ENCODE peak calls at places on chromosomes 6 and 20, in four cellular contexts. G is ovary, U is lower lobe of right lung, J is right atrium auricular region. B is an unnamed sample. For H3K9me3, the result is how much of the 10 kb centered on the place peaks cover.

GRCh38 chr20:23397961-23398360 is 23.3 kb downstream of the NAPB start:
- DNase-seq in U (no peak), J (no peak), G (no peak), B (no peak)

GRCh38 chr20:58611236-58612020 is 39.7 kb upstream of the STX16 start:
- DNase-seq in J (no peak), U (no peak), G (no peak), B (no peak)

GRCh38 chr6:3232017-3232838 is 4.8 kb upstream of the TUBB2B start:
- DNase-seq in U (no peak), J (no peak), G (no peak), B (peak)

GRCh38 chr20:12180107-12180661 is 262.5 kb downstream of the BTBD3 start:
- DNase-seq in U (no peak), G (no peak), J (no peak), B (no peak)

GRCh38 chr6:41504526-41505021 is 41.6 kb upstream of the FOXP4 start:
- DNase-seq in J (no peak), U (no peak), G (no peak), B (no peak)

GRCh38 chr6:21999012-21999528 is 297.8 kb downstream of the PRL start:
- DNase-seq in G (no peak), J (no peak), U (no peak), B (peak)

GRCh38 chr20:57547250-57547649 is 13.7 kb upstream of the PCK1 start:
- DNase-seq in J (no peak), G (no peak), U (no peak), B (no peak)

GRCh38 chr6:134342211-134342610 is 24.3 kb upstream of the SGK1 start:
- DNase-seq in J (peak), G (no peak), U (no peak), B (no peak)

GRCh38 chr6:5085638-5086293 is 625 bp downstream of the PPP1R3G start:
- DNase-seq in G (peak), J (no peak), U (no peak), B (peak)

GRCh38 chr20:21149344-21149743 is 23.5 kb downstream of the KIZ start:
- DNase-seq in G (no peak), U (no peak), J (no peak), B (no peak)

GRCh38 chr6:18352842-18353241 is 34.3 kb upstream of the RNF144B start:
- DNase-seq in U (no peak), G (no peak), J (no peak), B (no peak)

GRCh38 chr6:13152804-13153203 is 175.5 kb downstream of the TBC1D7 start:
- DNase-seq in G (no peak), J (no peak), U (no peak), B (no peak)

GRCh38 chr6:137233561-137234504 is 14.6 kb upstream of the IFNGR1 start:
- DNase-seq in G (no peak), J (no peak), U (no peak), B (no peak)

GRCh38 chr6:4446982-4447381 is 311.6 kb upstream of the ECI2 start:
- DNase-seq in U (no peak), G (no peak), J (no peak), B (no peak)

GRCh38 chr6:111832833-111833418 is 40.3 kb downstream of the FYN start:
- DNase-seq in U (no peak), J (no peak), G (no peak), B (no peak)

GRCh38 chr6:106688177-106688951 is 59.0 kb downstream of the QRSL1 start:
- DNase-seq in U (no peak), J (no peak), G (no peak), B (no peak)

GRCh38 chr6:89148016-89148750 is 2.3 kb downstream of the PM20D2 start:
- DNase-seq in G (no peak), J (no peak), U (no peak), B (no peak)

GRCh38 chr20:20487811-20488210 is 119.9 kb downstream of the INSM1 start:
- DNase-seq in J (no peak), U (no peak), G (no peak), B (no peak)

GRCh38 chr20:17895641-17896246 is 72.8 kb downstream of the SNX5 start:
- DNase-seq in J (peak), G (peak), U (peak), B (no peak)

GRCh38 chr20:37393863-37394542 is 48.1 kb downstream of the SRC start:
- DNase-seq in G (no peak), U (no peak), J (no peak), B (peak)

GRCh38 chr6:16344756-16345155 is 106.4 kb downstream of the GMPR start:
- DNase-seq in G (no peak), J (no peak), U (no peak), B (no peak)

GRCh38 chr6:143361536-143362191 is 88.8 kb downstream of the ADAT2 start:
- DNase-seq in G (no peak), U (no peak), J (no peak), B (no peak)

GRCh38 chr6:41734666-41735426 is 562 bp downstream of the TFEB start:
- DNase-seq in J (peak), G (peak), U (peak), B (peak)

GRCh38 chr6:101770116-101770515 is 376.6 kb downstream of the GRIK2 start:
- DNase-seq in G (no peak), J (no peak), U (no peak), B (no peak)

GRCh38 chr6:44649365-44650025 is 262.0 kb downstream of the CDC5L start:
- DNase-seq in G (no peak), U (no peak), J (no peak), B (no peak)

GRCh38 chr6:13589801-13590200 is 15.4 kb downstream of the SIRT5 start:
- DNase-seq in U (no peak), G (no peak), J (no peak), B (no peak)

GRCh38 chr20:62197321-62197720 is 14.5 kb downstream of the MTG2 start:
- DNase-seq in J (no peak), U (peak), G (peak), B (no peak)

GRCh38 chr20:2006452-2007381 is 12.9 kb upstream of the PDYN start:
- DNase-seq in U (no peak), J (no peak), G (no peak), B (peak)

GRCh38 chr20:4217349-4217761 is 202.0 kb upstream of the RNF24 start:
- DNase-seq in U (no peak), J (no peak), G (no peak), B (no peak)

GRCh38 chr6:134238006-134238405 is 79.9 kb downstream of the SGK1 start:
- DNase-seq in G (no peak), U (no peak), J (no peak), B (no peak)

GRCh38 chr6:90790696-90791095 is 203.8 kb upstream of the MAP3K7 start:
- DNase-seq in J (no peak), G (no peak), U (no peak), B (no peak)

GRCh38 chr6:51077967-51078518 is 259.4 kb downstream of the TFAP2B start:
- DNase-seq in U (no peak), G (no peak), J (no peak), B (peak)

GRCh38 chr6:6689413-6690143 is 101.1 kb downstream of the LY86 start:
- DNase-seq in G (no peak), U (no peak), J (no peak), B (no peak)

GRCh38 chr6:136317023-136317649 is 27.5 kb upstream of the BCLAF1 start:
- DNase-seq in J (no peak), G (no peak), U (no peak), B (peak)

GRCh38 chr6:129929433-129929832 is 68.3 kb upstream of the TMEM244 start:
- DNase-seq in U (no peak), G (no peak), J (no peak), B (no peak)

GRCh38 chr6:145139451-145139850 is 595.9 kb downstream of the EPM2A start:
- DNase-seq in G (no peak), J (no peak), U (peak), B (no peak)

GRCh38 chr6:15234068-15234758 is 11.7 kb upstream of the JARID2 start:
- DNase-seq in U (no peak), J (no peak), G (no peak), B (no peak)

GRCh38 chr20:24034820-24035219 is 46.2 kb upstream of the GGTLC1 start:
- DNase-seq in G (no peak), J (no peak), U (no peak), B (no peak)

GRCh38 chr6:81995548-81996289 is 243.2 kb upstream of the TENT5A start:
- DNase-seq in J (no peak), G (no peak), U (no peak), B (no peak)

GRCh38 chr6:45688180-45688579 is 310.4 kb upstream of the SUPT3H start:
- DNase-seq in G (no peak), U (no peak), J (no peak), B (no peak)

GRCh38 chr6:45685076-45685475 is 307.3 kb upstream of the SUPT3H start:
- DNase-seq in U (no peak), G (no peak), J (no peak), B (no peak)

GRCh38 chr6:45687570-45687969 is 309.8 kb upstream of the SUPT3H start:
- DNase-seq in U (no peak), G (no peak), J (no peak), B (no peak)

GRCh38 chr6:45684476-45684875 is 306.7 kb upstream of the SUPT3H start:
- DNase-seq in U (no peak), G (no peak), J (no peak), B (no peak)

DNA sequence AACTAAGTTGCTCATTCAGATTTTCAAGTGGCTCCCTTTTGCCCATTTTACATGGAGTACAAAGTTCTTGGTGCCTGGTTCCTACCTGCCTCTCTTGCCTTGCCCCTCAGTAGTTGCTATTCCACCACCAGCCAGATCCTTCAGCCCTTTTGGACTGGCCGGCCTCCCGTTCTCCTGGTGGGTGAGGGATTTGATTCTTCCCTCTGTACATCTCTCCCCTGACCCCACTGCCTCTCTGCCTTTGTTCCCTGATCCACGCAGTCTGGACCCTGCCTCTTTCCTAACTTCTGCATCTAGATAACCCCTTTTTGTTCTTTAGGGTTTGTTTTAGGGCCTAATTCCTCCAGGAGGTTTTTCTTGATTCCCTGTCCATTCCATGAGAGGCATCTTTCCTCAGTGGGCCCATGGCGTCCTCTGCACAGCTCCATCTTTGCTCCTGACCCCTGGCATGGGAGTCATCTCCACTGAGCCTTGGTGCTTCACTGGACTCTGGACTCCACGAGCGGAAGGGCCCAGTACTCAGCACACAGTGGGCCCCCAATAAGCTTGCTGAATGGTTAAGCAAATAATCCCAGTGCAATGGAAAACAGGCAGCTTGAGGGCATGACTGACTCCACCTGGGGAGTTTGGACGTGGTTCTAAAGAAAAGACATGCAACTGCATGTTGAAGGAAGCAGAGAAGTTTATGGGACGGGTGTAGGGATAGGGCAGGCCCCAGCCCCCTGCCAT is 309.3 kb upstream of the SUPT3H start:
- DNase-seq in G (no peak), J (no peak), U (no peak), B (no peak)
- H3K4me3 ChIP-seq in G (no peak), J (no peak), U (no peak), B (no peak)

GRCh38 chr20:32578840-32579239 is 6.3 kb downstream of the NOL4L start:
- DNase-seq in J (no peak), U (no peak), G (no peak), B (no peak)

GRCh38 chr20:32576560-32576959 is 8.6 kb downstream of the NOL4L start:
- DNase-seq in J (no peak), U (no peak), G (no peak), B (no peak)

GRCh38 chr20:32577657-32578056 is 7.5 kb downstream of the NOL4L start:
- DNase-seq in U (no peak), J (no peak), G (no peak), B (no peak)

GRCh38 chr20:32575805-32576204 is 9.3 kb downstream of the NOL4L start:
- DNase-seq in J (no peak), G (no peak), U (no peak), B (no peak)

GRCh38 chr20:32577023-32577422 is 8.1 kb downstream of the NOL4L start:
- DNase-seq in J (no peak), G (no peak), U (no peak), B (no peak)
- TF ChIP-seq CTCF in J (no peak), G (no peak), U (no peak), B (peak)

GRCh38 chr6:37273697-37274096 is 15.8 kb upstream of the TMEM217 start:
- DNase-seq in J (no peak), G (no peak), U (no peak), B (no peak)
- H3K9me3 ChIP-seq in J (under half), G (under half), U (under half), B (under half)

DNA sequence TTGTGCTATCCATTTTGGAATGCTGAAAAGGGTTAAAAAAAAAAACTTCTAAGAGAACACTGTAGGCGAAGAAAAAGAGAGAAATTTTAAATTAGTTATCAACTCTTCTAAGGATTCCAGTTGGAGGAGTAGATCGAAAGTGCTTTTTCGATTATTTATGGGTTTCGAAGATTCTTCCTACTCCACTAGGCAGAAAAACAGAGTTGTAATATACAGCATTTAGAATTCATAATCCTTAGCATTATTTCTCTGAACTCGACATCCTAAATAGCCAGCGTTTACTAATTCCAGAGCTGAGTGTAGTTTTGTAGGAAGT is 811 bp upstream of the RNF217 start:
- DNase-seq in U (no peak), G (no peak), J (no peak), B (no peak)
- H3K4me3 ChIP-seq in U (peak), G (peak), J (peak), B (peak)

GRCh38 chr6:54619102-54619501 is 227.5 kb upstream of the FAM83B start:
- DNase-seq in U (no peak), J (no peak), G (no peak), B (no peak)

GRCh38 chr6:54624216-54624615 is 222.4 kb upstream of the FAM83B start:
- DNase-seq in J (no peak), U (no peak), G (no peak), B (no peak)

GRCh38 chr6:54618597-54618996 is 228.0 kb upstream of the FAM83B start:
- DNase-seq in G (no peak), U (no peak), J (no peak), B (no peak)

GRCh38 chr6:54624779-54625178 is 221.8 kb upstream of the FAM83B start:
- DNase-seq in U (no peak), G (no peak), J (no peak), B (no peak)

DNA sequence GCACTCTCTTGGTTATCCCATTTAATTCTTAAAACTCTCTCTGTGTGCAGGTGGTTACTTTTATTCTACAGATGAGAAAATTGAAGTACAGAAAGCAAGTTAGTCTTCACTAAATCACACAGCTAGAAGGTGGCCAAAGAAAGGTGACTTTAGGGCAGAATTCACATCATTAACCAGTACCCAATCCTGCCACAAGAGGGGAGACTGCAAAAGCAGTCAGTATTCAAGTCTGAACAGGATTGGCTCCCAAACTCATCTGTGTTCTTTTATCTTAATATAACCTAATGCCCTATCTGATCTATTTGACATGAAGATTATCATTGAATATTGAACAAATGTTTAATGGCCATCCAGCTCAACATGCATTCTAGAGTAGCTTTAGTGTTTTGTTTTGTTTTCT is 225.3 kb upstream of the FAM83B start:
- DNase-seq in J (no peak), G (no peak), U (no peak), B (no peak)
- TF ChIP-seq CTCF in J (no peak), G (no peak), U (no peak), B (peak)

GRCh38 chr6:170174771-170175643 is 115.9 kb downstream of the DLL1 start:
- DNase-seq in G (peak), U (peak), J (no peak), B (no peak)

GRCh38 chr6:170172825-170173231 is 118.0 kb downstream of the DLL1 start:
- DNase-seq in J (no peak), U (no peak), G (peak), B (no peak)

GRCh38 chr6:170173416-170173990 is 117.4 kb downstream of the DLL1 start:
- DNase-seq in G (peak), J (no peak), U (no peak), B (no peak)

GRCh38 chr6:170175644-170176620 is 114.9 kb downstream of the DLL1 start:
- DNase-seq in U (no peak), G (peak), J (no peak), B (no peak)

DNA sequence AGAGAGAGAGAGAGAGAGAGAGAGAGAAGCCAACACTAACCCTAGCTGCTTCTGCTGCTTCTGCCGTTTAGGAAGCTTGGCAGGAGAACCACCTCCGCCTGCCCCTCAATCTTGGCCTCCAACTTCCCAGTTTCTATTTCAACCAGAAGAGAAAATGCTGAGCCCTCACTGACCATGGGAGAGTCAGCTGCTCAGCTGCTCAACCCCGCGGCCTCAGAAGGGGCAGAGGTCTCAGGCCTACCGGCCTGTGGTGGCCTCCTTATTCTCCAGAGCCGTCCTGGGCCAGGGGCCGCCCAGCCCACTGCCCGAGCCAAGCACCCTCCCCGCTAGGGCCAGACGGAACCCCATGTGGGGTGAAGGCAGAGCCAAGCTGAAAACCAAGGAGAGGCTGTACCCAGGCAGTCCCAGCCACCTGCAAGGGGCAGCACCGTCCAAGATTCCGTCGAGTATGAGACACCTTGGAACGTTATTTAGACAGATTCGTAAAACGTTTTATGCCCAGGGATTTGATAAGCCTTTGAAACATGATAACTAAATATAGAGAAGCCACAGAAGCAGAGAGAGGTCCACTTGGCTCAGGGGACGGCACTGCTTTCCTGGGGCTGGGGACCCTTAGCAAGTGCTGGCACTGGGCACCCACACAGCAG is 116.6 kb downstream of the DLL1 start:
- DNase-seq in J (no peak), U (peak), G (peak), B (no peak)
- H3K9me3 ChIP-seq in J (under half), U (under half), G (under half), B (under half)

DNA sequence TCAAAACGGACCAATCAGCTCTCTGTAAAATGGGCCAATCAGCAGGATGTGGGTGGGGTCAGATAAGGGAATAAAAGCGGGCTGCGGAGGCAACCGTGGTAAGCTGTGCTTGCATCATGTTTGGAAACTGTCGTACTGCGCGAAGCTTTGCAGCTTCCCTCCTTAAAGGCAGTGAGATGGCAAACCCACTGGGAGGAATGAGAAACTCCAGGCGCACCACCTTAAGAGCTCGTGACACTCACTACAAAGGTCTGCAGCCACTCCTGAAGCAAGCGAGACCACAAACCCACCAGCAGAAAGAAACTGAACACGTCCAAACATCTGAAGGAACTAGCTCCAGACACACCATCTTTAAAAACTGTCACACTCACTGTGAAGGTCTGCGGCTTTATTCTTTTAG is 112.0 kb upstream of the DUSP22 start:
- DNase-seq in J (no peak), U (no peak), G (no peak), B (no peak)
- H3K4me3 ChIP-seq in J (no peak), U (no peak), G (no peak), B (no peak)